ENCODE peak calls at places on chromosomes 12 and 14, in ten cellular contexts. T is LoVo; D is hippocampal formation; V is B cell; W is stimulated activated CD4-positive, alpha-beta T cell treated with anti-CD3 and anti-CD28 coated beads, Interleukin-1b, Interleukin-23, amount 100 ng/mL, for 1 hour; A is cardiac muscle cell; I is EL; P is Calu3; R is NCI-H69; U is activated CD4-positive, alpha-beta T cell treated with anti-CD3 and anti-CD28 coated beads, Interleukin-2, amount 50 U/mL, for 1 hour. S is an unnamed sample.

GRCh38 chr14:65656554-65656953 is 244.0 kb downstream of the FUT8 start:
- DNase-seq in T (no peak), D (no peak), V (no peak), W (no peak), A (no peak), I (no peak), P (no peak), R (no peak), U (no peak), S (no peak)

GRCh38 chr14:96359959-96360358 is 3.2 kb downstream of the ATG2B start:
- DNase-seq in T (no peak), D (no peak), V (no peak), W (no peak), A (no peak), I (no peak), P (no peak), R (no peak), U (no peak), S (no peak)

GRCh38 chr14:77271113-77271710 is at the start of gene NGB:
- DNase-seq in T (no peak), D (no peak), V (no peak), W (no peak), A (no peak), I (no peak), P (no peak), R (peak), U (no peak), S (no peak)

GRCh38 chr12:12736759-12737676 is 19.9 kb downstream of the CDKN1B start:
- DNase-seq in T (peak), D (no peak), V (peak), W (no peak), A (peak), I (peak), P (no peak), R (peak), U (peak), S (peak)

GRCh38 chr14:92503756-92504491 is 9.7 kb upstream of the RIN3 start:
- DNase-seq in T (peak), D (no peak), V (no peak), W (no peak), A (peak), I (peak), P (peak), R (no peak), U (no peak), S (peak)

GRCh38 chr14:60101801-60102200 is 10.1 kb downstream of the PCNX4 start:
- DNase-seq in T (no peak), D (no peak), V (no peak), W (no peak), A (no peak), I (peak), P (no peak), R (no peak), U (no peak), S (no peak)

GRCh38 chr12:72271401-72271740 is 799 bp upstream of the TRHDE start:
- DNase-seq in T (no peak), D (peak), V (no peak), W (no peak), A (peak), I (peak), P (peak), R (peak), U (no peak), S (peak)

GRCh38 chr14:102590667-102591099 is 1.8 kb upstream of the RCOR1 start:
- DNase-seq in T (no peak), D (no peak), V (no peak), W (no peak), A (peak), I (peak), P (peak), R (no peak), U (no peak), S (peak)

GRCh38 chr12:75955251-75955650 is 76.3 kb downstream of the PHLDA1 start:
- DNase-seq in T (no peak), D (no peak), V (no peak), W (no peak), A (no peak), I (no peak), P (no peak), R (no peak), U (no peak), S (no peak)

GRCh38 chr12:30796891-30797371 is 42.2 kb upstream of the CAPRIN2 start:
- DNase-seq in T (peak), D (no peak), V (no peak), W (no peak), A (peak), I (peak), P (peak), R (peak), U (no peak), S (no peak)

GRCh38 chr14:23436327-23437141 is 1.1 kb upstream of the MYH7 start:
- DNase-seq in T (no peak), D (peak), V (no peak), W (no peak), A (peak), I (no peak), P (no peak), R (no peak), U (no peak), S (no peak)

GRCh38 chr14:68862954-68863594 is 70.2 kb upstream of the ZFP36L1 start:
- DNase-seq in T (peak), D (peak), V (no peak), W (peak), A (peak), I (peak), P (peak), R (peak), U (peak), S (peak)

GRCh38 chr12:108234155-108234554 is 105.0 kb downstream of the CMKLR1 start:
- DNase-seq in T (no peak), D (no peak), V (no peak), W (no peak), A (no peak), I (no peak), P (no peak), R (no peak), U (no peak), S (no peak)

GRCh38 chr12:77795699-77796098 is 35.0 kb upstream of the NAV3 start:
- DNase-seq in T (no peak), D (no peak), V (no peak), W (no peak), A (no peak), I (no peak), P (no peak), R (no peak), U (no peak), S (no peak)

GRCh38 chr12:31221566-31221945 is 104.4 kb downstream of the SINHCAF start:
- DNase-seq in T (no peak), D (no peak), V (no peak), W (no peak), A (no peak), I (no peak), P (no peak), R (no peak), U (no peak), S (no peak)

GRCh38 chr14:20855652-20856291 is 35.4 kb upstream of the RNASE3 start:
- DNase-seq in T (peak), D (peak), V (peak), W (no peak), A (peak), I (peak), P (peak), R (peak), U (peak), S (peak)

S was measured in Caki2.